ENCODE peak calls at places on chromosomes 7 and 10, in ten cellular contexts. O is stimulated activated CD8-positive, alpha-beta memory T cell treated with anti-CD3 and anti-CD28 coated beads, Interleukin-15, amount 100 ng/mL, for 1 hour; X is activated CD4-positive, alpha-beta T cell treated with anti-CD3 and anti-CD28 coated beads for 24 hours; V is H9; T is GM03348; Q is left kidney; M is activated naive CD8-positive, alpha-beta T cell treated with anti-CD3 and anti-CD28 coated beads, Interleukin-2, amount 10 ng/mL, durations not matched to agents 7 days and 5 days; D is substantia nigra; R is NCI-H460; C is heart right ventricle. E is an unnamed sample.

GRCh38 chr7:118280319-118281012 is 56.0 kb downstream of the ANKRD7 start:
- DNase-seq in O (no peak), X (no peak), V (no peak), T (no peak), Q (no peak), M (no peak), D (no peak), R (no peak), C (no peak), E (no peak)

GRCh38 chr7:132004528-132004927 is 448.1 kb upstream of the PODXL start:
- DNase-seq in O (no peak), X (no peak), V (peak), T (peak), Q (peak), M (no peak), D (no peak), R (no peak), C (peak), E (no peak)

GRCh38 chr10:124308351-124308645 is 110.4 kb downstream of the OAT start:
- DNase-seq in O (no peak), X (no peak), V (no peak), T (no peak), Q (no peak), M (no peak), D (no peak), R (no peak), C (no peak), E (no peak)

GRCh38 chr10:69479241-69479730 is 28.0 kb downstream of the TSPAN15 start:
- DNase-seq in O (no peak), X (no peak), V (no peak), T (no peak), Q (peak), M (no peak), D (peak), R (no peak), C (peak), E (peak)

GRCh38 chr7:48250441-48250951 is 79.2 kb downstream of the ABCA13 start:
- DNase-seq in O (no peak), X (no peak), V (no peak), T (peak), Q (peak), M (no peak), D (no peak), R (no peak), C (peak), E (peak)

GRCh38 chr7:128937647-128938523 is at the start of gene IRF5:
- DNase-seq in O (no peak), X (no peak), V (peak), T (no peak), Q (peak), M (peak), D (no peak), R (peak), C (no peak), E (peak)

GRCh38 chr7:117435475-117436043 is 8.3 kb upstream of the ASZ1 start:
- DNase-seq in O (no peak), X (no peak), V (no peak), T (no peak), Q (peak), M (no peak), D (no peak), R (no peak), C (no peak), E (no peak)

GRCh38 chr10:116268976-116269375 is 4.0 kb downstream of the GFRA1 start:
- DNase-seq in O (no peak), X (no peak), V (no peak), T (peak), Q (peak), M (no peak), D (no peak), R (no peak), C (no peak), E (no peak)

GRCh38 chr7:5420108-5420840 is 3.4 kb downstream of the TNRC18 start:
- DNase-seq in O (no peak), X (no peak), V (no peak), T (no peak), Q (peak), M (peak), D (peak), R (no peak), C (no peak), E (peak)

GRCh38 chr7:116692599-116693308 is 20.8 kb downstream of the MET start:
- DNase-seq in O (no peak), X (no peak), V (no peak), T (no peak), Q (no peak), M (no peak), D (no peak), R (no peak), C (no peak), E (no peak)

GRCh38 chr10:60594476-60595051 is 183.7 kb upstream of the CDK1 start:
- DNase-seq in O (no peak), X (no peak), V (no peak), T (no peak), Q (no peak), M (no peak), D (no peak), R (no peak), C (no peak), E (no peak)

GRCh38 chr7:39535720-39536119 is 30.5 kb upstream of the YAE1 start:
- DNase-seq in O (no peak), X (no peak), V (no peak), T (no peak), Q (no peak), M (no peak), D (no peak), R (no peak), C (no peak), E (no peak)

GRCh38 chr10:77422491-77423338 is 214.9 kb downstream of the KCNMA1 start:
- DNase-seq in O (no peak), X (no peak), V (no peak), T (no peak), Q (peak), M (no peak), D (no peak), R (no peak), C (no peak), E (peak)

GRCh38 chr10:123999261-123999660 is 94.1 kb downstream of the CHST15 start:
- DNase-seq in O (no peak), X (no peak), V (no peak), T (peak), Q (no peak), M (no peak), D (no peak), R (no peak), C (no peak), E (no peak)